ENCODE peak calls at places on chromosomes 16 and 17, in eight cellular contexts. One of them, this sample, is unnamed. For H3K9me3, the result is how much of the 10 kb centered on the place peaks cover.

GRCh38 chr17:61064087-61064951 is 335.3 kb upstream of the TBX2 start:
- DNase-seq in IMR-90: no peak
- DNase-seq in thoracic aorta: no peak
- DNase-seq in fibroblast of lung: no peak
- DNase-seq in left lung: no peak
- DNase-seq in mucosa of descending colon: no peak
- DNase-seq in right cardiac atrium: no peak
- DNase-seq in H1: no peak
- DNase-seq in this sample: peak

GRCh38 chr16:68869492-68870084 is 26.3 kb downstream of the TANGO6 start:
- DNase-seq in IMR-90: no peak
- DNase-seq in thoracic aorta: no peak
- DNase-seq in fibroblast of lung: no peak
- DNase-seq in left lung: no peak
- DNase-seq in mucosa of descending colon: no peak
- DNase-seq in right cardiac atrium: no peak
- DNase-seq in H1: no peak
- DNase-seq in this sample: no peak

GRCh38 chr16:2090481-2090797 is 42.7 kb downstream of the TSC2 start:
- DNase-seq in IMR-90: no peak
- DNase-seq in thoracic aorta: no peak
- DNase-seq in fibroblast of lung: no peak
- DNase-seq in left lung: no peak
- DNase-seq in mucosa of descending colon: no peak
- DNase-seq in right cardiac atrium: no peak
- DNase-seq in H1: no peak
- DNase-seq in this sample: no peak

GRCh38 chr17:40130352-40131042 is 8.7 kb downstream of the MSL1 start:
- DNase-seq in IMR-90: no peak
- DNase-seq in thoracic aorta: no peak
- DNase-seq in fibroblast of lung: no peak
- DNase-seq in left lung: no peak
- DNase-seq in mucosa of descending colon: no peak
- DNase-seq in right cardiac atrium: no peak
- DNase-seq in H1: no peak
- DNase-seq in this sample: no peak

GRCh38 chr16:23256440-23256839 is 45.7 kb upstream of the SCNN1B start:
- DNase-seq in IMR-90: no peak
- DNase-seq in thoracic aorta: no peak
- DNase-seq in fibroblast of lung: no peak
- DNase-seq in left lung: no peak
- DNase-seq in mucosa of descending colon: no peak
- DNase-seq in right cardiac atrium: no peak
- DNase-seq in H1: no peak
- DNase-seq in this sample: no peak

GRCh38 chr17:57471941-57472368 is 215.6 kb downstream of the MSI2 start:
- DNase-seq in IMR-90: no peak
- DNase-seq in thoracic aorta: no peak
- DNase-seq in fibroblast of lung: no peak
- DNase-seq in left lung: no peak
- DNase-seq in mucosa of descending colon: no peak
- DNase-seq in right cardiac atrium: peak
- DNase-seq in H1: no peak
- DNase-seq in this sample: no peak

GRCh38 chr16:79605999-79606398 is 5.5 kb upstream of the MAF start:
- DNase-seq in IMR-90: no peak
- DNase-seq in thoracic aorta: no peak
- DNase-seq in fibroblast of lung: no peak
- DNase-seq in left lung: no peak
- DNase-seq in mucosa of descending colon: no peak
- DNase-seq in right cardiac atrium: no peak
- DNase-seq in H1: no peak
- DNase-seq in this sample: no peak

GRCh38 chr17:41750866-41751265 is 16.4 kb upstream of the HAP1 start:
- DNase-seq in IMR-90: no peak
- DNase-seq in thoracic aorta: no peak
- DNase-seq in fibroblast of lung: no peak
- DNase-seq in left lung: no peak
- DNase-seq in mucosa of descending colon: no peak
- DNase-seq in right cardiac atrium: no peak
- DNase-seq in H1: no peak
- DNase-seq in this sample: no peak

GRCh38 chr16:70700101-70701020 is 14.5 kb upstream of the MTSS2 start:
- DNase-seq in IMR-90: no peak
- DNase-seq in thoracic aorta: no peak
- DNase-seq in fibroblast of lung: no peak
- DNase-seq in left lung: no peak
- DNase-seq in mucosa of descending colon: no peak
- DNase-seq in right cardiac atrium: peak
- DNase-seq in H1: no peak
- DNase-seq in this sample: no peak

GRCh38 chr17:17750881-17751280 is 69.6 kb downstream of the RAI1 start:
- DNase-seq in IMR-90: no peak
- DNase-seq in thoracic aorta: no peak
- DNase-seq in fibroblast of lung: no peak
- DNase-seq in left lung: no peak
- DNase-seq in mucosa of descending colon: no peak
- DNase-seq in right cardiac atrium: peak
- DNase-seq in H1: no peak
- DNase-seq in this sample: no peak

GRCh38 chr17:66459811-66460270 is 157.4 kb downstream of the PRKCA start:
- DNase-seq in IMR-90: peak
- DNase-seq in thoracic aorta: no peak
- DNase-seq in fibroblast of lung: peak
- DNase-seq in left lung: no peak
- DNase-seq in mucosa of descending colon: no peak
- DNase-seq in right cardiac atrium: peak
- DNase-seq in H1: no peak
- DNase-seq in this sample: peak

GRCh38 chr16:84928679-84929420 is 82.5 kb downstream of the ZDHHC7 start:
- DNase-seq in IMR-90: peak
- DNase-seq in thoracic aorta: no peak
- DNase-seq in fibroblast of lung: peak
- DNase-seq in left lung: no peak
- DNase-seq in mucosa of descending colon: peak
- DNase-seq in right cardiac atrium: peak
- DNase-seq in H1: no peak
- DNase-seq in this sample: peak

GRCh38 chr16:79845734-79846135 is 245.2 kb upstream of the MAF start:
- DNase-seq in IMR-90: no peak
- DNase-seq in thoracic aorta: no peak
- DNase-seq in fibroblast of lung: no peak
- DNase-seq in left lung: no peak
- DNase-seq in mucosa of descending colon: no peak
- DNase-seq in right cardiac atrium: no peak
- DNase-seq in H1: no peak
- DNase-seq in this sample: no peak

GRCh38 chr16:86581458-86581857 is 3.1 kb downstream of the FOXL1 start:
- DNase-seq in IMR-90: peak
- DNase-seq in thoracic aorta: no peak
- DNase-seq in fibroblast of lung: no peak
- DNase-seq in left lung: no peak
- DNase-seq in mucosa of descending colon: no peak
- DNase-seq in right cardiac atrium: no peak
- DNase-seq in H1: no peak
- DNase-seq in this sample: no peak

GRCh38 chr16:67016681-67017450 is 12.1 kb upstream of the CBFB start:
- DNase-seq in IMR-90: no peak
- DNase-seq in thoracic aorta: no peak
- DNase-seq in fibroblast of lung: no peak
- DNase-seq in left lung: no peak
- DNase-seq in mucosa of descending colon: peak
- DNase-seq in right cardiac atrium: no peak
- DNase-seq in H1: no peak
- DNase-seq in this sample: no peak

GRCh38 chr17:82023447-82024241 is 539 bp downstream of the LRRC45 start:
- DNase-seq in IMR-90: peak
- DNase-seq in thoracic aorta: no peak
- DNase-seq in fibroblast of lung: no peak
- DNase-seq in left lung: no peak
- DNase-seq in mucosa of descending colon: no peak
- DNase-seq in right cardiac atrium: no peak
- DNase-seq in H1: no peak
- DNase-seq in this sample: no peak

GRCh38 chr16:69240336-69240735 is 53.4 kb downstream of the SNTB2 start:
- DNase-seq in IMR-90: peak
- DNase-seq in thoracic aorta: no peak
- DNase-seq in fibroblast of lung: no peak
- DNase-seq in left lung: no peak
- DNase-seq in mucosa of descending colon: no peak
- DNase-seq in right cardiac atrium: no peak
- DNase-seq in H1: no peak
- DNase-seq in this sample: no peak

GRCh38 chr17:40548982-40549680 is 16.1 kb downstream of the CCR7 start:
- DNase-seq in IMR-90: peak
- DNase-seq in thoracic aorta: no peak
- DNase-seq in fibroblast of lung: peak
- DNase-seq in left lung: no peak
- DNase-seq in mucosa of descending colon: peak
- DNase-seq in right cardiac atrium: peak
- DNase-seq in H1: no peak
- DNase-seq in this sample: peak

GRCh38 chr16:62543516-62543915 is 507.3 kb upstream of the CDH8 start:
- DNase-seq in IMR-90: no peak
- DNase-seq in thoracic aorta: no peak
- DNase-seq in fibroblast of lung: no peak
- DNase-seq in left lung: no peak
- DNase-seq in mucosa of descending colon: no peak
- DNase-seq in right cardiac atrium: no peak
- DNase-seq in H1: no peak
- DNase-seq in this sample: no peak

GRCh38 chr16:62545039-62545438 is 508.8 kb upstream of the CDH8 start:
- DNase-seq in IMR-90: no peak
- DNase-seq in thoracic aorta: no peak
- DNase-seq in fibroblast of lung: no peak
- DNase-seq in left lung: no peak
- DNase-seq in mucosa of descending colon: no peak
- DNase-seq in right cardiac atrium: no peak
- DNase-seq in H1: no peak
- DNase-seq in this sample: no peak

GRCh38 chr16:62540496-62540895 is 504.3 kb upstream of the CDH8 start:
- DNase-seq in IMR-90: no peak
- DNase-seq in thoracic aorta: no peak
- DNase-seq in fibroblast of lung: no peak
- DNase-seq in left lung: no peak
- DNase-seq in mucosa of descending colon: no peak
- DNase-seq in right cardiac atrium: no peak
- DNase-seq in H1: no peak
- DNase-seq in this sample: no peak
- H3K9me3 ChIP-seq in IMR-90: under half
- H3K9me3 ChIP-seq in thoracic aorta: under half
- H3K9me3 ChIP-seq in fibroblast of lung: under half
- H3K9me3 ChIP-seq in left lung: under half
- H3K9me3 ChIP-seq in mucosa of descending colon: under half
- H3K9me3 ChIP-seq in right cardiac atrium: under half
- H3K9me3 ChIP-seq in H1: under half
- H3K9me3 ChIP-seq in this sample: under half

DNA sequence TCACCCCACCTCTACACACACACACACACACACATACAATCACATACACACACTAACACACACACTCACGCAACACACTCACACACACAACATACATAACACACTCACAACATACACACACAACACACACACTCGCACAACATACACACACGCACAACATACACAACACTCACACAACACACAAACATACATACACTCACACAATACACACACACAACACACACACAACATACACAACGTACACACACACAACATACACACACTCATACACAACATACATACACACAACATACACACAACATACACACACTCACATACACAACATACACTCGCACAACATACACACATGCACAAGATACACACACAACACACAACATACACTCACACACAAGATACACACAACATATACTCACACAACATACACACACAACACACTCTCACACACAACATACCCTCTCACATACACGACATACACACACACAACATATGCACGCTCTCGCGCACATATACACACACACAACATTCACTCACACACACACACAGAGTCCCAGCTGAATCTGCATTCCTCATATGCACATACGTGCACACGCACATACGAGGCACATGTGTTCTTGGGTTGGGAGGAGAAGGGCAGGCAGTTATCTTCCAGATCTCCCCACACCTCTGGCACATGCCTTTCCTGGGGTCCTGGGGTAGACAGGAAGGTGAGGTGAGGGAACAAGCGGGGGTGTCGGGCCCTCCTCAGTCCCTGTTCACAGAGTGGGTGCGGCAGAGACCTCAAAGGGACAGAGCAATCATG is 1.1 kb downstream of the ASGR2 start:
- DNase-seq in IMR-90: no peak
- DNase-seq in thoracic aorta: no peak
- DNase-seq in fibroblast of lung: no peak
- DNase-seq in left lung: peak
- DNase-seq in mucosa of descending colon: no peak
- DNase-seq in right cardiac atrium: no peak
- DNase-seq in H1: no peak
- DNase-seq in this sample: no peak
- H3K4me3 ChIP-seq in IMR-90: no peak
- H3K4me3 ChIP-seq in thoracic aorta: no peak
- H3K4me3 ChIP-seq in fibroblast of lung: no peak
- H3K4me3 ChIP-seq in left lung: no peak
- H3K4me3 ChIP-seq in mucosa of descending colon: no peak
- H3K4me3 ChIP-seq in right cardiac atrium: no peak
- H3K4me3 ChIP-seq in H1: no peak
- H3K4me3 ChIP-seq in this sample: no peak

DNA sequence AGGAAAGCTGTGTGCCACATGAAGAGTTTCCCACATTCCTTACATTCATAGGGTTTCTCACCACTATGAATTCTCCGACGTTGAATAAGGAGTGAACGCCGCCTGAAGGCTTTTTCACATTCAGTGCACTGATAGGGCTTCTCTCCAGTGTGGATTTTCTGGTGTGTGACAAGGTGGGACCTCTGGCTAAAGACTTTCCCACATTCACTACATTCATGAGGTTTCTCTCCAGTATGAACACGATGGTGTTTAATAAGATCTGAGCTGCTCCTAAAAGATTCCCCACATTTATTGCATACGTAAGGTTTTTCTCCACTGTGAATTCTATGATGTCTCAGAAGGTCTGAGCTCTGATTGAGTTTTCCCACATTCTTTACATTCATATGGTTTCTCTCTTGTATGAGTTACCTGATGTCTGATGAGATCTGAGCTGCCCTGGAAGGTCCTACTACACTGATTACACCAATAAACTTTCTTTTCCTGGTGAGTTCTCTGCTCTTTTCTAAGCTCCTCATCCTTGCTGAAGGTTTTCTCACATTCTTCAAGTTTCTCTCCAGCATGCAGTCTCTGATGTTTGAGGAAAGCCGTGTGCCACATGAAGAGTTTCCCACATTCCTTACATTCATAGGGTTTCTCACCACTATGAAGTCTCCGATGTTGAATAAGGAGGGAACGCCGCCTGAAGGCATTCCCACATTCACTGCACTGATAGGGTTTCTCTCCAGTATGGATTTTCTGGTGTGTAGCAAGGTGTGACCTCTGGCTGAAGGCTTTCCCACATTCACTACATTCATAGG is 10.0 kb downstream of the ZNF594 start:
- DNase-seq in IMR-90: no peak
- DNase-seq in thoracic aorta: no peak
- DNase-seq in fibroblast of lung: no peak
- DNase-seq in left lung: no peak
- DNase-seq in mucosa of descending colon: no peak
- DNase-seq in right cardiac atrium: no peak
- DNase-seq in H1: no peak
- DNase-seq in this sample: no peak
- H3K9me3 ChIP-seq in IMR-90: half or more
- H3K9me3 ChIP-seq in thoracic aorta: half or more
- H3K9me3 ChIP-seq in fibroblast of lung: under half
- H3K9me3 ChIP-seq in left lung: under half
- H3K9me3 ChIP-seq in mucosa of descending colon: half or more
- H3K9me3 ChIP-seq in right cardiac atrium: under half
- H3K9me3 ChIP-seq in H1: half or more
- H3K9me3 ChIP-seq in this sample: half or more

GRCh38 chr16:28537964-28538732 is 626 bp downstream of the NUPR1 start:
- DNase-seq in IMR-90: no peak
- DNase-seq in thoracic aorta: no peak
- DNase-seq in fibroblast of lung: no peak
- DNase-seq in left lung: peak
- DNase-seq in mucosa of descending colon: peak
- DNase-seq in right cardiac atrium: peak
- DNase-seq in H1: no peak
- DNase-seq in this sample: no peak
- H3K4me3 ChIP-seq in IMR-90: peak
- H3K4me3 ChIP-seq in thoracic aorta: peak
- H3K4me3 ChIP-seq in fibroblast of lung: peak
- H3K4me3 ChIP-seq in left lung: peak
- H3K4me3 ChIP-seq in mucosa of descending colon: peak
- H3K4me3 ChIP-seq in right cardiac atrium: peak
- H3K4me3 ChIP-seq in H1: no peak
- H3K4me3 ChIP-seq in this sample: peak